ENCODE peak calls at places on chromosomes 6 and 20, in eight cellular contexts. J, G, Y, A, W, B, P and T are unnamed samples.

GRCh38 chr6:15305909-15306308 is 60.0 kb downstream of the JARID2 start:
- DNase-seq in J (no peak), G (no peak), Y (no peak), A (no peak), W (no peak), B (no peak), P (no peak), T (no peak)

GRCh38 chr20:58086763-58087566 is 141.5 kb downstream of the ANKRD60 start:
- DNase-seq in J (peak), G (no peak), Y (peak), A (peak), W (no peak), B (peak), P (no peak), T (peak)

GRCh38 chr20:13851279-13851678 is 66.5 kb downstream of the NDUFAF5 start:
- DNase-seq in J (no peak), G (no peak), Y (no peak), A (no peak), W (no peak), B (no peak), P (no peak), T (no peak)

GRCh38 chr6:53805725-53806124 is 10.9 kb downstream of the LRRC1 start:
- DNase-seq in J (no peak), G (no peak), Y (no peak), A (no peak), W (no peak), B (no peak), P (no peak), T (no peak)

GRCh38 chr20:57389695-57390603 is 1.2 kb upstream of the RBM38 start:
- DNase-seq in J (no peak), G (peak), Y (peak), A (no peak), W (no peak), B (no peak), P (no peak), T (no peak)

GRCh38 chr6:2733324-2733723 is 17.4 kb downstream of the MYLK4 start:
- DNase-seq in J (no peak), G (no peak), Y (peak), A (no peak), W (no peak), B (peak), P (peak), T (no peak)

GRCh38 chr6:164693934-164694333 is 615.5 kb downstream of the C6orf118 start:
- DNase-seq in J (peak), G (no peak), Y (no peak), A (no peak), W (no peak), B (no peak), P (no peak), T (no peak)

GRCh38 chr6:39823187-39823815 is 31.1 kb downstream of the DAAM2 start:
- DNase-seq in J (no peak), G (no peak), Y (no peak), A (no peak), W (no peak), B (no peak), P (no peak), T (no peak)

GRCh38 chr6:25404693-25405169 is 125.6 kb downstream of the CARMIL1 start:
- DNase-seq in J (peak), G (no peak), Y (peak), A (no peak), W (peak), B (no peak), P (peak), T (no peak)

GRCh38 chr20:17650816-17651760 is 31.0 kb downstream of the RRBP1 start:
- DNase-seq in J (no peak), G (no peak), Y (peak), A (no peak), W (no peak), B (peak), P (no peak), T (no peak)